ENCODE peak calls at places on chromosomes 7 and 10, in five cellular contexts. H is RWPE1; U is ovary; J is stomach; E is CD8-positive, alpha-beta T cell. S is an unnamed sample.
A peak's percentile ranks its signal among the peaks of the same experiment; 100 is the strongest.

GRCh38 chr7:134649231-134649775 is 2.6 kb downstream of the BPGM start:
- DNase-seq in H (no peak), U (no peak), J (no peak), E (no peak), S (no peak)

GRCh38 chr7:74026406-74027123 is 1.4 kb upstream of the ELN start:
- DNase-seq in H (peak; percentile 59), U (peak; percentile 90), J (peak; percentile 77), E (peak; percentile 63), S (peak; percentile 61)

GRCh38 chr7:2488272-2488645 is 12.1 kb upstream of the GRIFIN start:
- DNase-seq in H (no peak), U (peak; percentile 15), J (no peak), E (no peak), S (peak; percentile 74)

GRCh38 chr10:90674927-90675326 is 182.9 kb downstream of the HTR7 start:
- DNase-seq in H (peak; percentile 48), U (no peak), J (no peak), E (no peak), S (peak; percentile 31)

GRCh38 chr10:63010203-63010602 is 122.9 kb upstream of the NRBF2 start:
- DNase-seq in H (no peak), U (no peak), J (no peak), E (no peak), S (no peak)

GRCh38 chr10:100504101-100504500 is 15.6 kb downstream of the SEC31B start:
- DNase-seq in H (no peak), U (no peak), J (no peak), E (no peak), S (no peak)

GRCh38 chr10:78763217-78763616 is 305.5 kb upstream of the ZMIZ1 start:
- DNase-seq in H (no peak), U (no peak), J (no peak), E (no peak), S (no peak)

GRCh38 chr10:58778966-58779365 is 266.3 kb downstream of the BICC1 start:
- DNase-seq in H (no peak), U (no peak), J (no peak), E (no peak), S (no peak)

GRCh38 chr7:112640682-112641081 is 149.5 kb downstream of the TMEM168 start:
- DNase-seq in H (no peak), U (no peak), J (no peak), E (no peak), S (no peak)

GRCh38 chr7:44549457-44549856 is 8.3 kb upstream of the NPC1L1 start:
- DNase-seq in H (no peak), U (no peak), J (no peak), E (no peak), S (no peak)

GRCh38 chr10:60816624-60817023 is 38.3 kb downstream of the CDK1 start:
- DNase-seq in H (peak; percentile 85), U (no peak), J (peak; percentile 32), E (peak; percentile 13), S (no peak)

GRCh38 chr7:90246184-90246583 is 1.2 kb downstream of the CFAP69 start:
- DNase-seq in H (peak; percentile 0), U (no peak), J (no peak), E (no peak), S (no peak)

GRCh38 chr10:100872034-100872791 is 40.5 kb upstream of the SLF2 start:
- DNase-seq in H (peak; percentile 62), U (no peak), J (no peak), E (peak; percentile 45), S (no peak)

GRCh38 chr10:132443605-132443997 is 46.6 kb downstream of the PWWP2B start:
- DNase-seq in H (no peak), U (peak; percentile 67), J (no peak), E (peak; percentile 76), S (no peak)

GRCh38 chr7:134435161-134435920 is 23.6 kb downstream of the AKR1B1 start:
- DNase-seq in H (peak; percentile 25), U (no peak), J (no peak), E (no peak), S (no peak)

GRCh38 chr10:5652746-5653145 is 13.6 kb downstream of the ASB13 start:
- DNase-seq in H (no peak), U (no peak), J (no peak), E (no peak), S (no peak)

GRCh38 chr10:92787557-92788152 is 60.7 kb upstream of the EXOC6 start:
- DNase-seq in H (no peak), U (no peak), J (no peak), E (no peak), S (no peak)

GRCh38 chr7:98354511-98355249 is 46.2 kb downstream of the BAIAP2L1 start:
- DNase-seq in H (peak; percentile 89), U (no peak), J (peak; percentile 80), E (no peak), S (no peak)

GRCh38 chr10:47279276-47279675 is 20.7 kb upstream of the GDF10 start:
- DNase-seq in H (no peak), U (no peak), J (no peak), E (no peak), S (no peak)

GRCh38 chr10:103244663-103245271 is 920 bp upstream of the RPEL1 start:
- DNase-seq in H (peak; percentile 72), U (peak; percentile 58), J (peak; percentile 81), E (peak; percentile 58), S (peak; percentile 32)

GRCh38 chr10:22823109-22823508 is 104.7 kb upstream of the ARMC3 start:
- DNase-seq in H (peak; percentile 77), U (no peak), J (no peak), E (no peak), S (no peak)

GRCh38 chr10:52483587-52483986 is 169.5 kb downstream of the DKK1 start:
- DNase-seq in H (no peak), U (no peak), J (no peak), E (no peak), S (no peak)

GRCh38 chr7:38142736-38143135 is 35.3 kb upstream of the STARD3NL start:
- DNase-seq in H (no peak), U (no peak), J (no peak), E (no peak), S (no peak)

DNA sequence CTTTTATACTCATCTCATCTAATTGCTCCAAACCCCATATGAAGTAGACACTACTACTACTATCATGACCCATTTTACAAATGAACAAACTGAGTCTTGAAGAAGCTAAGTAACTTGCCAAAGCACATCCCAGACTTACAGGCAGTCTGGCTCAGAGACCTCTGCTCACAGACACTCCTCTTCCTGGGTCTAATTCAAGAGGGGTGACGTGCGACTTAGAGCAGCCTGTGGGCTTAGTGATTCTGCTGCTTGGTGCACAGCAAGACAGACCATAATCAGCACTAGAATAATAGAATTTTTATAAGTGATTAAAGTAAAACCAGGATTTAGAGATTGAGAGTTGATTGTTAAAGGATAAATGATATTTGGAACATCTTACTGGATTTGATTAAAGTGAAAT is 750.8 kb downstream of the AUTS2 start:
- DNase-seq in H (no peak), U (no peak), J (no peak), E (no peak), S (no peak)
- H3K27ac ChIP-seq in H (no peak overlapping the region), U (no peak overlapping the region), J (no peak overlapping the region), E (no peak overlapping the region), S (no peak overlapping the region)

GRCh38 chr7:130896051-130896881 is 162.3 kb upstream of the KLF14 start:
- DNase-seq in H (no peak), U (no peak), J (no peak), E (no peak), S (no peak)
- TF ChIP-seq CTCF in H (no peak), U (no peak), J (no peak), E (no peak), S (no peak)

GRCh38 chr7:47520408-47520807 is 61.5 kb downstream of the TNS3 start:
- DNase-seq in H (no peak), U (peak; percentile 65), J (no peak), E (no peak), S (peak; percentile 53)
- H3K27ac ChIP-seq in H (peak overlapping the region; percentile 63), U (peak overlapping the region; percentile 20), J (peak overlapping the region; percentile 30), E (no peak overlapping the region), S (peak overlapping the region; percentile 70)

GRCh38 chr7:26237035-26237807 is 35.7 kb downstream of the CBX3 start:
- DNase-seq in H (no peak), U (no peak), J (no peak), E (no peak), S (no peak)

GRCh38 chr7:26238004-26238403 is 36.5 kb downstream of the CBX3 start:
- DNase-seq in H (no peak), U (no peak), J (no peak), E (no peak), S (no peak)

DNA sequence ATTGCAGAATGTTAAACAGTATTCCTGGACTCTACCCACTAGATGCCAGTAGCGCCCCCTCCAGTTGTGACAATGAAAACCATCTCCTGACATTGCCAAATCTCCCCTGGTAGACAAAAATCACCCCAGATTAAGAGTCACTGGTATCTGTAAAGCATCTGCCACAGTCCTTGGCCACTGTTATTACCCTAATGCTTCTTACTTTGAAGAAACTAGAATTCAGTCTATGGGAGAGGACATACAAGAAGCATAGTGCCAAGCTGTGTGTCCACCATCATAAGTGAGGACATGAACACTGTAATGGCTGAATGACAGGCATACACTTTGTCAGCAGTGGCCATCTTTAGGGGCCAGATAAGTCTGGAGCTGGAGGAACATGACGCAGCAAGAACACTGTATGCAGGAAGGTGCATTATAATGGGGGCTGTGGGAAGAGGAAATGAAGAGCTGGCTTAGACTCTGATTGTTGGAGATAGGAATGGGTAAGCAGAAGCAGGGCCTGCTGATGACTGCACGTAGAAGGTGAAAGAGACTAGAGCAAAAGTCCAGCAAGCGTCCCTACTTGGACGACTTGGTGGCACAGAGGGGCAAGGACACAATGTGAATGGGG is 32.5 kb downstream of the CBX3 start:
- DNase-seq in H (no peak), U (no peak), J (no peak), E (no peak), S (no peak)
- TF ChIP-seq CTCF in H (no peak), U (no peak), J (no peak), E (no peak), S (no peak)

GRCh38 chr7:105224884-105225651 is 163.7 kb downstream of the SRPK2 start:
- DNase-seq in H (peak; percentile 82), U (no peak), J (no peak), E (no peak), S (no peak)

GRCh38 chr7:105230486-105230885 is 158.2 kb downstream of the SRPK2 start:
- DNase-seq in H (peak; percentile 44), U (no peak), J (no peak), E (no peak), S (no peak)

GRCh38 chr7:105228555-105228954 is 160.2 kb downstream of the SRPK2 start:
- DNase-seq in H (no peak), U (no peak), J (no peak), E (no peak), S (no peak)

GRCh38 chr7:105229641-105230040 is 159.1 kb downstream of the SRPK2 start:
- DNase-seq in H (peak; percentile 25), U (no peak), J (no peak), E (no peak), S (no peak)

DNA sequence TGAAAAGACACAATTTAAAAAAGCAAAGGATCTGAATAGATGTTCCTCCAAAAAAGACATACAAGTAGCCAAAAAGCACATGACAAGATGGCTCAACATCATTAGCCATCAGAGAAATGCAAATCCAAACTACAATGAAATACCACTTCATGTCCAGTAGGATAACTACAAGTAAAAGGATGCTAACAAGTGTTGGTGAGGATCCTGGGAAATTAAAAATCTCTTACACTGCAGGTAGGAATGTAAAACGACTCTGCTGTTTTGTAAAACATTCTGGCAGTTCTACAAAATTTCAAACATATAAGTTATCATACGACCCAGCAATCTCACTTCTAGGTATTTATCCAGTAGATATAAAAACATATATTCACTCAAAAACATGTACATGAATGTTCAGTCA is 161.3 kb downstream of the SRPK2 start:
- DNase-seq in H (no peak), U (no peak), J (no peak), E (no peak), S (no peak)
- H3K27ac ChIP-seq in H (no peak overlapping the region), U (no peak overlapping the region), J (no peak overlapping the region), E (no peak overlapping the region), S (no peak overlapping the region)

S was measured in thoracic aorta.